ENCODE peak calls at places on chromosomes 11 and 22, in seven cellular contexts. P is neuronal stem cell, L is mesenchymal stem cell, G is trophoblast cell, W is mesendoderm, U is H9, A is H1. F is an unnamed sample.

GRCh38 chr11:121721961-121722360 is 269.2 kb upstream of the SORL1-AS1 start:
- DNase-seq in W (no peak), P (no peak), G (no peak), U (no peak), A (no peak), L (no peak), F (no peak)

GRCh38 chr22:46295277-46295971 is 1.2 kb upstream of the GTSE1 start:
- DNase-seq in U (no peak), G (no peak), P (no peak), A (no peak), W (no peak), L (no peak), F (no peak)

GRCh38 chr11:101748572-101748971 is 164.8 kb upstream of the TRPC6 start:
- DNase-seq in A (no peak), G (no peak), W (no peak), P (no peak), U (no peak), L (no peak), F (no peak)

GRCh38 chr11:4103269-4103668 is 8.7 kb downstream of the RRM1 start:
- DNase-seq in G (no peak), P (no peak), L (no peak), U (no peak), W (no peak), A (no peak), F (no peak)

GRCh38 chr22:44523981-44524759 is 26.1 kb upstream of the RTL6 start:
- DNase-seq in U (peak), L (peak), G (peak), W (no peak), P (no peak), A (no peak), F (peak)

GRCh38 chr11:66285250-66285947 is 3.5 kb downstream of the YIF1A start:
- DNase-seq in A (no peak), G (no peak), U (no peak), L (no peak), P (no peak), W (no peak), F (no peak)

GRCh38 chr11:115134886-115135285 is 369.3 kb downstream of the CADM1 start:
- DNase-seq in P (no peak), A (no peak), G (no peak), U (no peak), L (no peak), W (no peak), F (no peak)

GRCh38 chr11:47355283-47356128 is 3.0 kb upstream of the MYBPC3 start:
- DNase-seq in L (peak), P (peak), A (peak), W (peak), U (peak), G (peak), F (peak)

GRCh38 chr11:126431401-126432064 is 76.0 kb downstream of the ST3GAL4 start:
- DNase-seq in W (no peak), L (peak), G (no peak), U (no peak), P (no peak), A (no peak), F (peak)

GRCh38 chr11:129258205-129258604 is 66.1 kb upstream of the ARHGAP32 start:
- DNase-seq in U (no peak), P (no peak), G (no peak), A (no peak), L (no peak), W (no peak), F (no peak)

GRCh38 chr11:14500181-14500651 is 605 bp upstream of the COPB1 start:
- DNase-seq in A (no peak), L (peak), G (no peak), W (peak), U (no peak), P (peak), F (peak)

GRCh38 chr11:104462346-104462745 is 298.4 kb upstream of the PDGFD start:
- DNase-seq in G (no peak), U (no peak), L (peak), A (no peak), W (no peak), P (no peak), F (peak)

GRCh38 chr11:71269603-71270511 is 17.5 kb upstream of the SHANK2 start:
- DNase-seq in G (no peak), A (no peak), P (no peak), L (no peak), W (no peak), U (peak), F (no peak)

DNA sequence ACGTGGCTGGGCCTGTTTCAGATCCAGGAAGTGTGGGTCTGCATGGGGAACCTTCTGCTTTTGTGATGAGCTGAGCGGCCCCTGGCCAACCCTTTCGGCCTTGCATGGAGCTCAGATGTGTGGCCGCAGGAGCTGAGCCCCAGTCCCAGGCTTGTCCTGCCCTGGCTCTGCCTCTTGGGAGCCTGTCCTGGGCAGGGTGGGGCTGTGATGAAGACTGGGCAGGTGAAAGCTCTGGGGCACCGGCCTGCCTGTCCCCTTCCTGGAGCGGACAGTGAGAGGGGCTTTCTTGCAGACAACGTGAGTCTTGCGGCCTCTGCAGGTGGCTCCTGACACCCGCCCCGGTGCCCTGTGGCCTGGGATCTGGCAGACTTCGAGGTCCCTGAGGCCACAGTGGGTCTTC is 1296.6 kb downstream of the BRD1 start:
- DNase-seq in W (no peak), A (no peak), L (no peak), G (no peak), P (no peak), U (no peak), F (no peak)
- H2AK5ac ChIP-seq in W (no peak), A (no peak), L (no peak), G (no peak), P (peak), U (no peak), F (no peak)

DNA sequence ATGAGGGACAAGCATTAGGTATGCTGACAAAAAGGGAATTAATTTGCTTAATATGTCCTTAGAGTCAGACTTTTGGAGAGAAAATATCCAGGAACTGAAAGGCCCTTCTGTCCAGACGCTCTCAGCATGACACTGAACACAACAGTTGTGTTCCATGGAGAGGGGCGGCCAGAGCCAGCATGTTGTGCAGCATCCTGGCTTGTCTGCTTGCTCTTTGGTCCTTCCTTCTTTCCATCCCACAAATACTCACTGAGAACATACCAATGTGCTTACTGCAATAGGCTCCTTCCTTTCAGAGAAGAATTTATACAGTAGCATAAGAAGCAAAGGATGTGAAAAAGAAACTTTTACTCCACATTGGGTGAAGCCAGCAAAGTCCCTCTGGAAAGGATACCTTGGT is 303.9 kb upstream of the PITPNB start:
- DNase-seq in L (peak), U (no peak), A (no peak), P (no peak), W (no peak), G (no peak), F (peak)
- H2AK5ac ChIP-seq in L (no peak), U (no peak), A (no peak), P (no peak), W (no peak), G (no peak), F (no peak)

GRCh38 chr11:27401760-27402316 is 38.8 kb upstream of the CCDC34 start:
- DNase-seq in L (no peak), P (no peak), G (no peak), W (no peak), A (no peak), U (no peak), F (no peak)
- H2AK5ac ChIP-seq in L (no peak), P (no peak), G (no peak), W (no peak), A (no peak), U (no peak), F (no peak)

DNA sequence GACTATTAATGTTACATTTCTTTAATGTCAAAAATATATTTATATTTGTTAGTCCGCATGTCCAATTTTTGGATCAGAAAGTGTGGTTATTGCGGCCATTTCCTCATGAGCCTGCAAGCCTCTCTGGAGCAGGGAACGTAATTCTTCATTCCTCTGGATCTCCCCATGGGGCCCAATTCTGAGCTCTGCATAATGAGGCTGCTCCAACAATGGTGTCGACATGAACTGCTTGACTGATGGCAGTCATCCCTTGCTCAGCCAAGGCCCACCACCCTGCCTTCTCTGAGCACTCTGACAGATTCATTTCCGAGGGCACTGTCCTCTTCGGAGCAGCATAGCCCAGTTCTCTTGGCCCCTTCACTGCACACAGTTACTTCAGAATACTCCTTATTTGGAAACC is 3.1 kb upstream of the HEPACAM start:
- DNase-seq in A (no peak), W (no peak), G (no peak), U (no peak), P (no peak), L (no peak), F (no peak)
- H2AK5ac ChIP-seq in A (no peak), W (no peak), G (no peak), U (no peak), P (no peak), L (no peak), F (no peak)

DNA sequence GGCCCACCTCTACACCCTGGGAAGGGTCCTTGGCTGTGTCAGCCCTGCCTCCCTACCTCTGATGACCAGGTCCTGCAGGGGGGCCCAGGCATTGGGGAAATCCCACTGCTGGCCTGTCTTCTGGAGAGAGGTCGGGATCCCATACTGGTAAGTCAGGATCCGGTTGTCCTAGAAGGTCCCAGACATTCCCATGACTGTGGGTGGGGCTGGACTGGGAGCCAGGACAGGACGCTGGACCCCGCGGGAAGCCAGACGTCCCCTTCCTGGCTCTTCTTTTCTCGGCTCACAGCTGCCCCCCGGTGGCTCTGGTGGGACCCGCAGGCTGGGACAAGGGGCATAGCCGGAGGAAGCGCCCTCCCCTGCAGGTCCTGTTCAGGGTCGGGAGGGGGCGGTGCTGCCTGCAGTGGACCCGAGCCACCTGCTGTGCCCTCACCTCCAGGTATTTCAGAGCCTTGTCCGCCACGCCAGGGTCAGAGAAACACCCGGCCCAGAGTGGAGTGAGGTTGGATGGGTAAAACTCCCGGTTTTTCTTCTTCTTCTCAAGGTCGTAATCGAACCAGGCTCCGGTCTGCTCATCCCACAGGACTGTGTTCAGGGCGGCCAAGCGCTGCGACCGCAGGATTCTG is 20.0 kb downstream of the TREH start:
- DNase-seq in A (peak), L (peak), W (peak), G (peak), P (peak), U (peak), F (peak)
- H2AK5ac ChIP-seq in A (no peak), L (no peak), W (no peak), G (no peak), P (peak), U (no peak), F (peak)